ENCODE peak calls at places on chromosomes 1 and 21, in four cellular contexts. One of them, this sample, is unnamed. For H3K36me3, the result is how much of the 10 kb centered on the place peaks cover.

GRCh38 chr1:40630488-40631223 is 34.8 kb downstream of the RIMS3 start:
- DNase-seq in aorta: no peak
- DNase-seq in left ventricle myocardium inferior: no peak
- DNase-seq in ascending aorta: no peak
- DNase-seq in this sample: no peak

GRCh38 chr1:1084372-1085170 is 10.5 kb upstream of the RNF223 start:
- DNase-seq in aorta: no peak
- DNase-seq in left ventricle myocardium inferior: peak
- DNase-seq in ascending aorta: no peak
- DNase-seq in this sample: no peak

GRCh38 chr1:7222616-7223015 is 437.4 kb downstream of the CAMTA1 start:
- DNase-seq in aorta: no peak
- DNase-seq in left ventricle myocardium inferior: no peak
- DNase-seq in ascending aorta: no peak
- DNase-seq in this sample: no peak

GRCh38 chr1:157948547-157949152 is 44.8 kb upstream of the KIRREL1 start:
- DNase-seq in aorta: no peak
- DNase-seq in left ventricle myocardium inferior: peak
- DNase-seq in ascending aorta: no peak
- DNase-seq in this sample: no peak

GRCh38 chr1:180260541-180260940 is 30.5 kb downstream of the LHX4 start:
- DNase-seq in aorta: no peak
- DNase-seq in left ventricle myocardium inferior: no peak
- DNase-seq in ascending aorta: no peak
- DNase-seq in this sample: no peak

GRCh38 chr1:212290608-212291007 is 5.4 kb downstream of the PPP2R5A start:
- DNase-seq in aorta: no peak
- DNase-seq in left ventricle myocardium inferior: no peak
- DNase-seq in ascending aorta: no peak
- DNase-seq in this sample: no peak

GRCh38 chr21:35945089-35945671 is 115.1 kb downstream of the SETD4 start:
- DNase-seq in aorta: no peak
- DNase-seq in left ventricle myocardium inferior: no peak
- DNase-seq in ascending aorta: no peak
- DNase-seq in this sample: no peak

GRCh38 chr1:35279555-35279904 is 11.0 kb downstream of the ZMYM4 start:
- DNase-seq in aorta: no peak
- DNase-seq in left ventricle myocardium inferior: no peak
- DNase-seq in ascending aorta: no peak
- DNase-seq in this sample: no peak

GRCh38 chr1:18854331-18855025 is 5.0 kb downstream of the TAS1R2 start:
- DNase-seq in aorta: no peak
- DNase-seq in left ventricle myocardium inferior: no peak
- DNase-seq in ascending aorta: no peak
- DNase-seq in this sample: no peak

GRCh38 chr1:209387969-209388329 is 195.6 kb upstream of the CAMK1G start:
- DNase-seq in aorta: no peak
- DNase-seq in left ventricle myocardium inferior: no peak
- DNase-seq in ascending aorta: no peak
- DNase-seq in this sample: no peak

GRCh38 chr1:17440827-17441168 is 1.3 kb upstream of the RCC2 start:
- DNase-seq in aorta: no peak
- DNase-seq in left ventricle myocardium inferior: no peak
- DNase-seq in ascending aorta: no peak
- DNase-seq in this sample: no peak

GRCh38 chr1:2019162-2019542 is at the start of gene GABRD:
- DNase-seq in aorta: no peak
- DNase-seq in left ventricle myocardium inferior: no peak
- DNase-seq in ascending aorta: no peak
- DNase-seq in this sample: no peak

GRCh38 chr21:41612674-41613250 is 104.8 kb upstream of the TMPRSS2 start:
- DNase-seq in aorta: peak
- DNase-seq in left ventricle myocardium inferior: peak
- DNase-seq in ascending aorta: peak
- DNase-seq in this sample: peak

GRCh38 chr1:107870691-107871090 is 94.3 kb downstream of the VAV3 start:
- DNase-seq in aorta: no peak
- DNase-seq in left ventricle myocardium inferior: no peak
- DNase-seq in ascending aorta: no peak
- DNase-seq in this sample: no peak

GRCh38 chr1:119374208-119374877 is 5.8 kb downstream of the HAO2 start:
- DNase-seq in aorta: no peak
- DNase-seq in left ventricle myocardium inferior: no peak
- DNase-seq in ascending aorta: no peak
- DNase-seq in this sample: no peak

GRCh38 chr1:90339822-90340221 is 344.9 kb downstream of the ZNF326 start:
- DNase-seq in aorta: no peak
- DNase-seq in left ventricle myocardium inferior: no peak
- DNase-seq in ascending aorta: no peak
- DNase-seq in this sample: no peak

GRCh38 chr21:36706951-36707762 is 8.2 kb downstream of the SIM2 start:
- DNase-seq in aorta: peak
- DNase-seq in left ventricle myocardium inferior: no peak
- DNase-seq in ascending aorta: no peak
- DNase-seq in this sample: no peak

GRCh38 chr1:155169541-155169940 is 3.6 kb downstream of the KRTCAP2 start:
- DNase-seq in aorta: no peak
- DNase-seq in left ventricle myocardium inferior: no peak
- DNase-seq in ascending aorta: no peak
- DNase-seq in this sample: no peak

GRCh38 chr1:162215902-162216301 is 146.4 kb downstream of the NOS1AP start:
- DNase-seq in aorta: no peak
- DNase-seq in left ventricle myocardium inferior: no peak
- DNase-seq in ascending aorta: no peak
- DNase-seq in this sample: no peak

GRCh38 chr1:211752951-211753486 is 77.5 kb downstream of the LPGAT1 start:
- DNase-seq in aorta: no peak
- DNase-seq in left ventricle myocardium inferior: no peak
- DNase-seq in ascending aorta: no peak
- DNase-seq in this sample: no peak

GRCh38 chr1:93443456-93443855 is 4.5 kb upstream of the FNBP1L start:
- DNase-seq in aorta: no peak
- DNase-seq in left ventricle myocardium inferior: no peak
- DNase-seq in ascending aorta: no peak
- DNase-seq in this sample: no peak

GRCh38 chr1:10059329-10059691 is 26.6 kb downstream of the UBE4B start:
- DNase-seq in aorta: no peak
- DNase-seq in left ventricle myocardium inferior: no peak
- DNase-seq in ascending aorta: no peak
- DNase-seq in this sample: no peak

GRCh38 chr1:234871710-234872262 is 256.9 kb downstream of the TOMM20 start:
- DNase-seq in aorta: no peak
- DNase-seq in left ventricle myocardium inferior: no peak
- DNase-seq in ascending aorta: no peak
- DNase-seq in this sample: no peak

GRCh38 chr1:234271243-234271606 is 102.0 kb upstream of the COA6 start:
- DNase-seq in aorta: no peak
- DNase-seq in left ventricle myocardium inferior: no peak
- DNase-seq in ascending aorta: no peak
- DNase-seq in this sample: no peak

GRCh38 chr1:235835226-235835625 is 31.5 kb downstream of the LYST start:
- DNase-seq in aorta: peak
- DNase-seq in left ventricle myocardium inferior: peak
- DNase-seq in ascending aorta: no peak
- DNase-seq in this sample: peak

GRCh38 chr1:34829250-34829649 is 30.3 kb downstream of the SMIM12 start:
- DNase-seq in aorta: no peak
- DNase-seq in left ventricle myocardium inferior: no peak
- DNase-seq in ascending aorta: no peak
- DNase-seq in this sample: no peak

GRCh38 chr21:44765231-44766013 is 36.2 kb downstream of the UBE2G2 start:
- DNase-seq in aorta: no peak
- DNase-seq in left ventricle myocardium inferior: no peak
- DNase-seq in ascending aorta: no peak
- DNase-seq in this sample: no peak

GRCh38 chr1:242828828-242829227 is 304.3 kb upstream of the PLD5 start:
- DNase-seq in aorta: no peak
- DNase-seq in left ventricle myocardium inferior: no peak
- DNase-seq in ascending aorta: no peak
- DNase-seq in this sample: no peak

GRCh38 chr1:30404341-30404740 is 319.0 kb downstream of the MATN1 start:
- DNase-seq in aorta: peak
- DNase-seq in left ventricle myocardium inferior: no peak
- DNase-seq in ascending aorta: no peak
- DNase-seq in this sample: no peak

GRCh38 chr1:58652351-58653184 is 47.3 kb downstream of the MYSM1 start:
- DNase-seq in aorta: peak
- DNase-seq in left ventricle myocardium inferior: peak
- DNase-seq in ascending aorta: no peak
- DNase-seq in this sample: peak

DNA sequence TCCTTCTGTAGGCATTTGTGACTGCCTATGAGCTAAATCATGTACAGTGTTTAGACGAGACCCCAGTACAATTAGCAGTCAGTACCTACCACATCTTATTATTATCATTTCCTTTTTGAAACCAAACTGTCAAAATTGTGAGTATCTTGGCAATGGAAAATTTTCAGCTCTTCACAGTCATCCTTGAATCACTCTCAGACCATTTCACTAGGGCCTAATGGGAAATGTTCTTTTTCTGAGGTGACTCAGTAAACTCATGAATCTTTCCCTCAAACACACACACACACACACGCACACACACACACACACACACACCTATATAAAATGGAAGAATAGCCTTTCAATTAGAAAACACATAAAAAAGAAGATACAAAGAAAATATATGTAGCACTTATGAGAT is 46.0 kb upstream of the TMPRSS15 start:
- DNase-seq in aorta: no peak
- DNase-seq in left ventricle myocardium inferior: no peak
- DNase-seq in ascending aorta: no peak
- DNase-seq in this sample: no peak
- H3K27ac ChIP-seq in aorta: no peak
- H3K27ac ChIP-seq in left ventricle myocardium inferior: no peak
- H3K27ac ChIP-seq in ascending aorta: no peak
- H3K27ac ChIP-seq in this sample: no peak

GRCh38 chr1:96749618-96750017 is 28.0 kb downstream of the PTBP2 start:
- DNase-seq in aorta: no peak
- DNase-seq in left ventricle myocardium inferior: no peak
- DNase-seq in ascending aorta: no peak
- DNase-seq in this sample: no peak

GRCh38 chr1:96748078-96748477 is 26.5 kb downstream of the PTBP2 start:
- DNase-seq in aorta: no peak
- DNase-seq in left ventricle myocardium inferior: no peak
- DNase-seq in ascending aorta: no peak
- DNase-seq in this sample: no peak

GRCh38 chr1:96741335-96741734 is 19.8 kb downstream of the PTBP2 start:
- DNase-seq in aorta: no peak
- DNase-seq in left ventricle myocardium inferior: no peak
- DNase-seq in ascending aorta: no peak
- DNase-seq in this sample: no peak

GRCh38 chr1:96747565-96747964 is 26.0 kb downstream of the PTBP2 start:
- DNase-seq in aorta: no peak
- DNase-seq in left ventricle myocardium inferior: no peak
- DNase-seq in ascending aorta: no peak
- DNase-seq in this sample: no peak

DNA sequence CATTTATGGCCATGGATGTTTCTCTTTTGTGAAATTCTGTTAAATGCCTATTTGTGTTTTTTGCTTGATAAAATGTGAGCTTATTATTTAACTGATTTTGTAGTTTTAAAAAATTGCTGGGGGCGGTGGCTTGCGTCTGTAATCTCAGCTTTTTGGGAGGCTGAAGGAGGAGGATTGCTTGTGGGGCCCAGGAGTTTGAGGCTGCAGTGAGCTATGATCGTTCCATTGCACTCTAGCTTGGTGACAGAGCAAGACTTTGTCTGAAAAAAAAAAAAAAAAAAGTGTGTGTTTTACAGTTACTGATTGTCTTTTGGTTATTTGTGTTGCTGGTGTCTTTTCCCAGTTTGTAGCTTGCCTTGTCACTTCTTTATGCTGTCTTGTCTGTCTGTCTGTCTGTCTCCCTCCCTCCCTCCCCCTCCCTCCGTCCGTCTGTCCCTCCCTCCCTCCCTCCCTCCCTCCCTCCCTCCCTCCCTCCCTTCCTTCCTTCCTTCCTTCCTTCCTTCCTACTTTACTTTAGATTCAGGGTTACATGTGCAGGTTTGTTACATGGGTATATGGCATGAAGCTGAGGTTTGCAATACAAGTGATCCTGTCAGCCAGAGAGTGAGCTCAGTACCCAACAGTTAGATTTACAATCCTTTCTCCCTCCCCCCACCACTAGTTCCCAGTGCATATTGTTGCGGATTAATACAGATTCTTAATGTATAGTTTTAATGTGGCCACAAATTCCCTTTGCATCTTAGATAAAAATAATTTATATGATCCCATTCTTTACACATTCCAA is 25.0 kb downstream of the PTBP2 start:
- DNase-seq in aorta: no peak
- DNase-seq in left ventricle myocardium inferior: no peak
- DNase-seq in ascending aorta: no peak
- DNase-seq in this sample: no peak
- H3K36me3 ChIP-seq in aorta: under half
- H3K36me3 ChIP-seq in left ventricle myocardium inferior: under half
- H3K36me3 ChIP-seq in ascending aorta: under half
- H3K36me3 ChIP-seq in this sample: under half

DNA sequence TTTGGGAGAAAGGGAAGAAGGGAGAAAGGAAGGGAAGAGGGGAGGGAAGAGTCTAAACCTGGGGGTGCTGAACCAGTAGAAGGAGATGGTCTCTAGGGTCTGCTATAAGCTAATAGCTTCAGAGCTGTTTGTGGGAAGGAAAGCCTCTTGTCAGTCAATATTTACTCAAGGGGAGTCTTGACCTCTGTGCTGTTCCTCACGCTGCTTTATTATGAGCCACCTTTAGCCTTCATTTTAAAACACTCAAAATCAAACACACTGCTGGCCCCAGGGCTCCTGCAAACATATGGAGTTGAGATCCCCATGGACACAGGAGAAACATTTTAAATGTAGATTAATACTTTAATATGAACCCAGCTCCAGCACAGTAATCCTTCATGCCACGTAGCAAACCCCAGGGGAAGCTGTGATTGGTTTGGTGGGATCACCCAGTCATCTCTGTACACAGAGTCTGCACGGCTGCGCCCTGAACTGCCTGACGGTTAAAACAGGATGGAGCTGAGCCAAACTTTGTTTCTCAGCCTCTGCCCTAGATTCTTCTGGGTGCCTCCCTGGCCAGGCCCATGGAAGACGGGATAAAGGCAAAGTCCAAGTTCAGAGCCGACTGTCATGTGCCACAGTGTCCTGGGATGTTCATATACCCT is 40.2 kb upstream of the VWA5B1 start:
- DNase-seq in aorta: no peak
- DNase-seq in left ventricle myocardium inferior: no peak
- DNase-seq in ascending aorta: no peak
- DNase-seq in this sample: no peak
- H3K27ac ChIP-seq in aorta: no peak
- H3K27ac ChIP-seq in left ventricle myocardium inferior: no peak
- H3K27ac ChIP-seq in ascending aorta: no peak
- H3K27ac ChIP-seq in this sample: no peak

DNA sequence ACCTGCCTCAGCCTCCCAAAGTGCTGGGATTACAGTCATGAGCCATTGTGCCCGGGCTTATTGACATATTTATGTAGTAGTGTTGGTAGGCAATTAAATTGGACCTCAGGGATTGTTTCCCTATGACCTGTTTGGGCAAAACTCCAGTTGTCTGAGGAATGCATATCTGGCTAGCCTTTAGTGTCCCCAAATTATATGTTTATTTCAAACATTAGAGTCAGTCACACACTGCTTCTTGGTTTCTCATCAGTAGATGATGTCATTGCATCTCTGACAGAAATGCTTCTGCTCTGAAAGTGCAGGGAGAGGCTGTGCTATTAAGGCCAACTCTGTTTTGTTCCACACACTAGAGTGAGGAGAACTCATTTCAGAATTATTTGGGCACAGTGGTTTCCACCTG is 12.5 kb downstream of the PIP5K1A start:
- DNase-seq in aorta: no peak
- DNase-seq in left ventricle myocardium inferior: no peak
- DNase-seq in ascending aorta: no peak
- DNase-seq in this sample: no peak
- H3K36me3 ChIP-seq in aorta: under half
- H3K36me3 ChIP-seq in left ventricle myocardium inferior: half or more
- H3K36me3 ChIP-seq in ascending aorta: under half
- H3K36me3 ChIP-seq in this sample: under half